ENCODE peak calls at places on chromosomes 1 and 21, in nine cellular contexts. A is GM13977; C is myocyte; H is stimulated activated naive CD4-positive, alpha-beta T cell; O is COR-L47; Y is CD4-positive, CD25-positive, alpha-beta regulatory T cell; T is NCI-H1105 treated with DMSO at 0.1 percent for 48 hours; L is EL; R is effector CD4-positive, alpha-beta T cell. V is an unnamed sample.
A peak's percentile ranks its signal among the peaks of the same experiment; 100 is the strongest.

GRCh38 chr1:84742653-84743052 is 52.4 kb upstream of the SSX2IP start:
- DNase-seq in Y (no peak), T (no peak), R (no peak), O (no peak), A (no peak), H (no peak), C (peak; percentile 39), L (peak; percentile 63), V (no peak)

GRCh38 chr1:2168535-2168934 is 26.0 kb downstream of the FAAP20 start:
- DNase-seq in R (no peak), O (no peak), Y (no peak), H (no peak), A (no peak), L (no peak), T (no peak), C (no peak), V (no peak)

GRCh38 chr1:217138839-217139466 is 415.7 kb upstream of the ESRRG start:
- DNase-seq in R (no peak), Y (no peak), C (no peak), H (no peak), O (no peak), T (no peak), L (no peak), A (peak; percentile 37), V (no peak)

GRCh38 chr21:43276811-43277210 is 108.0 kb downstream of the CRYAA start:
- DNase-seq in T (no peak), L (no peak), A (no peak), R (no peak), C (no peak), H (no peak), O (no peak), Y (no peak), V (no peak)

GRCh38 chr1:234887026-234887910 is 241.4 kb downstream of the TOMM20 start:
- DNase-seq in L (peak; percentile 42), C (peak; percentile 75), H (no peak), T (no peak), A (no peak), O (no peak), R (no peak), Y (no peak), V (no peak)

GRCh38 chr1:26752519-26752918 is 35.2 kb upstream of the PIGV start:
- DNase-seq in O (no peak), T (no peak), R (no peak), L (no peak), C (no peak), Y (no peak), H (no peak), A (no peak), V (no peak)

GRCh38 chr1:239387304-239388231 is 1.2 kb downstream of the CHRM3 start:
- DNase-seq in Y (no peak), O (peak; percentile 18), C (peak; percentile 26), A (no peak), T (no peak), H (no peak), R (no peak), L (peak; percentile 31), V (no peak)

GRCh38 chr1:243748706-243749283 is 101.2 kb downstream of the AKT3 start:
- DNase-seq in Y (peak; percentile 82), O (peak; percentile 73), T (peak; percentile 74), R (peak; percentile 16), A (peak; percentile 77), L (peak; percentile 73), H (peak; percentile 5), C (peak; percentile 69), V (no peak)

GRCh38 chr1:93804412-93804811 is 74.6 kb downstream of the DNTTIP2 start:
- DNase-seq in T (no peak), L (peak; percentile 90), A (no peak), R (no peak), H (no peak), O (no peak), Y (no peak), C (no peak), V (no peak)